ENCODE peak calls at places on chromosomes 11 and 22, in five cellular contexts. R, S, J, P and L are unnamed samples.
A peak's percentile ranks its signal among the peaks of the same experiment; 100 is the strongest.

GRCh38 chr22:23574877-23575276 is 5.2 kb downstream of the IGLL1 start:
- DNase-seq in R (no peak), S (no peak), J (no peak), P (no peak), L (no peak)

GRCh38 chr11:6607190-6607635 is 3.6 kb downstream of the ILK start:
- DNase-seq in R (no peak), S (no peak), J (no peak), P (no peak), L (no peak)

GRCh38 chr22:22397875-22398524 is 110.5 kb downstream of the ZNF280B start:
- DNase-seq in R (no peak), S (no peak), J (peak; percentile 34), P (no peak), L (no peak)

GRCh38 chr11:87879118-87879517 is 296.1 kb downstream of the RAB38 start:
- DNase-seq in R (no peak), S (no peak), J (no peak), P (no peak), L (no peak)

GRCh38 chr22:37472418-37473006 is 13.7 kb downstream of the MFNG start:
- DNase-seq in R (no peak), S (peak; percentile 28), J (no peak), P (no peak), L (no peak)

GRCh38 chr11:96338910-96339703 is 3.9 kb downstream of the MAML2 start:
- DNase-seq in R (peak; percentile 47), S (peak; percentile 84), J (peak; percentile 68), P (no peak), L (no peak)

GRCh38 chr11:65661599-65662246 is 993 bp downstream of the RELA start:
- DNase-seq in R (peak; percentile 46), S (no peak), J (no peak), P (no peak), L (no peak)

GRCh38 chr11:77127969-77128691 is at the start of gene MYO7A:
- DNase-seq in R (peak; percentile 73), S (peak; percentile 55), J (peak; percentile 95), P (no peak), L (no peak)

GRCh38 chr11:3163241-3163981 is 1.7 kb downstream of the OSBPL5 start:
- DNase-seq in R (no peak), S (no peak), J (no peak), P (no peak), L (no peak)

GRCh38 chr11:64626637-64627036 is 35.6 kb downstream of the SLC22A12 start:
- DNase-seq in R (no peak), S (no peak), J (no peak), P (no peak), L (no peak)

GRCh38 chr11:128757235-128757711 is 63.4 kb downstream of the FLI1 start:
- DNase-seq in R (no peak), S (peak; percentile 48), J (peak; percentile 31), P (peak; percentile 3), L (no peak)

GRCh38 chr22:40156001-40156516 is 21.7 kb upstream of the TNRC6B start:
- DNase-seq in R (no peak), S (peak; percentile 85), J (no peak), P (peak; percentile 51), L (peak; percentile 72)

GRCh38 chr11:43010042-43010441 is 301.8 kb upstream of the API5 start:
- DNase-seq in R (no peak), S (no peak), J (no peak), P (no peak), L (no peak)

GRCh38 chr11:20060180-20060579 is 100.1 kb downstream of the DBX1 start:
- DNase-seq in R (no peak), S (no peak), J (no peak), P (no peak), L (no peak)

GRCh38 chr22:50316114-50317065 is 8.9 kb upstream of the PLXNB2 start:
- DNase-seq in R (no peak), S (no peak), J (no peak), P (no peak), L (no peak)

GRCh38 chr11:62614275-62614674 is 1.2 kb downstream of the ROM1 start:
- DNase-seq in R (no peak), S (no peak), J (no peak), P (no peak), L (no peak)

GRCh38 chr22:23682082-23682481 is 8.7 kb upstream of the RGL4 start:
- DNase-seq in R (no peak), S (no peak), J (no peak), P (no peak), L (no peak)

GRCh38 chr11:126137146-126137545 is 74.3 kb downstream of the RPUSD4 start:
- DNase-seq in R (no peak), S (no peak), J (no peak), P (no peak), L (no peak)

GRCh38 chr11:102883132-102883531 is 8.3 kb upstream of the MMP12 start:
- DNase-seq in R (no peak), S (no peak), J (no peak), P (no peak), L (no peak)

GRCh38 chr22:44464000-44464399 is 34.0 kb downstream of the RTL6 start:
- DNase-seq in R (no peak), S (no peak), J (no peak), P (no peak), L (no peak)

GRCh38 chr22:44461083-44461375 is 37.0 kb downstream of the RTL6 start:
- DNase-seq in R (no peak), S (no peak), J (peak; percentile 0), P (no peak), L (no peak)

GRCh38 chr22:44461614-44462013 is 36.4 kb downstream of the RTL6 start:
- DNase-seq in R (no peak), S (no peak), J (peak; percentile 4), P (no peak), L (no peak)

GRCh38 chr22:44463151-44463550 is 34.9 kb downstream of the RTL6 start:
- DNase-seq in R (no peak), S (no peak), J (no peak), P (no peak), L (no peak)

DNA sequence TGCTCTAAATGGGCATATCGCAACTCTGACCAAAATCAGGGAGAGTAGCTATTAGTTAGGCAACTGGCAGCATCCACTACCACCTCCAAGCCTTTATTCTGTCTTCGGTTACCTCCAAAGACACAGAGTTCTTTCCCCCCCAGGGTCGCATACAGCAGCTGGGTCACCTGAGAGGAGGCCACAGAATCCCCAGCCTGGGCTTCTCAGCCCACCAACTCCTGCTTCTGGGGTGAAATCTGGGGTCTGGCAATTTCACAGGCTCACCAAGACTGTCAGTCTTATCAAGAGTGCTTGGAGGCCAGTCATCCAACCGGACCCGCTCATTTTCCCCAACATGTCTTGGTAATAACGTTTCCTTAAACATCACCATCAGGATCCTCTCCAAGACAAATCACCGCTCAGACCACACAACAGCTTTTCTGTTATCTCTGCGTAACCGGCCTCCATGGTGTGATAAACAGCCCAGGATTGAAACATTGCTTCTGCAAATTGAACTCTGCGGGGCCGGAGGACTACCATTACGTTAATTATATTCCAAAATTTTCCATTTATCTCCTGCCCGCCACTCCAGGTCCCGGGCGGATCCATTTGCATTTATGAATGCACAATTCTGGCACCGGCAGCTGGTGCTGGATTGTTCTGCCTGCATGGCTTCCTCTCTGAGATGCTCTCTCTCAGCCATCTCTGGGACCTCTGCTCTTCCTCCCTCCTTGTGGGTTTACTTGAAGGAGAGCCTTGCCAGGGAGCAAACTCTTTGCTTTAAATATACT is 35.6 kb downstream of the RTL6 start:
- DNase-seq in R (no peak), S (no peak), J (peak; percentile 11), P (no peak), L (no peak)
- TF ChIP-seq POLR2A in R (no peak), S (no peak), J (no peak), P (no peak), L (no peak)

DNA sequence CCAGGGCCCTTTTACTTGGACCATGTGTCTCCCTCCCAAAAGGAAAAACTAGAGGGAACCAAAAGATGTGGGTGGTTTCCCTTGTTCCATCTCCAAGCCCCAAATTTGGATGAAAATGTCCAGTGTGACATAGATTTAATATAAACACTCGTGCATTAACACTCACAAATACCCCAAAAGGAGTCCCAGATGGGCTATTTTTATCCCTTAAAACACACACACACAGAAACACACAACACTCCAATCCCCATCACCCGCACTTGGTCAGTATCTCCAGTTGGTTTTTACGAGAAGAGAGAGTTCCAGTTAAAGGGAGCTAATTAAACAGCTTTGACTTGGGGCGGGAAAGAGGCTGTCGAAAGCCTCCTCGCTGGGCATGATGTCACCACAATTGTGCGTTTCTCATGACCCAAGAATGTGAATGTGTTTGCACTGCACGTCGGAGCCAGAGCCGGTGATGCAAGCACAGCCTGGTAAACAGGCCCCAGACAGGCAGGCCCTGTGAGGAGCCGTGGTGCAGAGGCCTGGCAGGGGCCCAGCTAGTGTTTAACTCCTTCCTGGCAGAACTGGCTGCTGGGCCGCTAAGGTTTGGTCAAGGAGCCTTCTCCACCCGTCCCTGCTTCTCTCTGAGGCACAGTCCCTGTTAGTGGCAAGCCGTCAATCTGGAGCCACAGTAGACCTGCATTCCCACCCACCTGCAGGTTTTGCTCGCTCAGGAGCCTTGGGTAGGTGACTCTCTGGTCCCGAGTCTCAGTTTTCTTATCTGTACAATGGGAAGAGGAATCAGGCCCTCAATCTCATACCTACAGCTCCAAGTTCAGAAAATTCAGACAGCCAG is 25.6 kb upstream of the SMTN start:
- DNase-seq in R (peak; percentile 94), S (peak; percentile 99), J (peak; percentile 69), P (no peak), L (peak; percentile 94)
- H3K4me1 ChIP-seq in R (peaks cover 6% of the 10 kb centered on the region), S (peaks cover 15% of the 10 kb centered on the region), J (peaks cover 5% of the 10 kb centered on the region), P (no peaks in the 10 kb centered on the region), L (peaks cover 7% of the 10 kb centered on the region)

GRCh38 chr11:68839054-68839865 is 2.5 kb downstream of the CPT1A start:
- DNase-seq in R (peak; percentile 92), S (peak; percentile 84), J (peak; percentile 95), P (peak; percentile 69), L (peak; percentile 96)
- TF ChIP-seq POLR2A in R (peak; percentile 5), S (no peak), J (no peak), P (no peak), L (peak; percentile 37)

DNA sequence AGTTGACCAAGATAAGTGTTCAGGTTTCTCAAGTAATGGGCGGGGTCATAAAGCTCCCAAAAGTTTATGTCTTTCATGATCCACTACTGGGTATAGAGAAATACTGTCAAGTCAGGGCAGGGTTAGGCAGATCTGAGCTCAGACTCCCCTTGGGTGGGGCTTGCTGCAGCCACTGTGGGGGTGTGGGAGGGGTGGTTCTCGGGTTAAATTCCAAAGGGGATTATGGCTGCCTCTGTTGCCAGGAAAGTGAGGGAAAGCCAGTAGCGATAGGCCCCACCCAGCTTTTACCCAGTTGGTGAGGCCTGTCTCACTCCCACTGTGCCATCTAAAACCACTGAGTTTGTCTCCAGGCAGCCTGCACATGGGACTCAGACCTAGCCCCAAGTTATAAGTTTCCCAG is 37.8 kb downstream of the DLG2 start:
- DNase-seq in R (no peak), S (no peak), J (no peak), P (no peak), L (no peak)
- H3K4me1 ChIP-seq in R (no peaks in the 10 kb centered on the region), S (no peaks in the 10 kb centered on the region), J (no peaks in the 10 kb centered on the region), P (no peaks in the 10 kb centered on the region), L (no peaks in the 10 kb centered on the region)

DNA sequence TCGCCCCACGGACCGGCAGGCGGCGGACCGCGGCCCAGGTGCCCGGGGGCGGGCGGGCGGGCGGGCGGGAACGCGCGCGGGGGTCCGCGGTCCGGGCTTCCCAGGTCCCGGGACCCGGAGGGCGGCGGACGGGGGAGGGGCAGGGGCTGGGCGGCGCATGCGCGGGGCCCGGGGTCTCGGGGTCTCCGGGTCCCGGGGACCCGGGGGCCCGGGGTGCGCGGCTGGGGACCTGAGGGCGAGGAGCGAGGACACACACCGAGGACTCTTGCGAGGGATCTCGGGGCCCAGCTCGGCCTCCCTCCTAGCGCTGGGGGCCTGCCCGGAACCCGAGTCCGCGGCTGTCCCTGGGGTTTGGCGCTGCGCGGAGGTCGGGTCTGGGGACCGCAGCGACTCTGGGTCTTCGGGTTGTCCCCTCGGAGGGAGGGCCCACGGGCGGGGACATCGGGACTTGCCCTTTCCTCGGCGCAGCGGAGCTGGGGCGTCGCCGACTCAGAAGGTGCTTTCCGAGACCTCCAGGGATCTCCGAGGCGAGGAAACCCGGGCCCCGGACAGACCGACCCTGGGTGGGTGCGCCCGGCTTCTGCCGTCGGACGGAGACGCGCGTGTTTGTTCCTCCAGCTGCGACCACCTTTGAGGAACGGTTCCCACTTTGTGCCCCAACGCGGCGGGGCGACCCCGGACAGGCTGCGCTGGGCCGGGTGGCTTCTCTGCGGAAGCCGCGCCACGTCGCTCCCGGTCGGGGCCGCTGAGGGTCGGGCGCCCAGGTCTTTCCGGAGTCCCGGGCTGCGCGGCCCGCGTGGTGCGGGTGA is 493 bp downstream of the PPARA start:
- DNase-seq in R (peak; percentile 49), S (no peak), J (peak; percentile 34), P (no peak), L (peak; percentile 23)
- TF ChIP-seq POLR2A in R (no peak), S (no peak), J (no peak), P (no peak), L (no peak)